ENCODE peak calls at places on chromosomes 7 and 10, in six cellular contexts. One of them, this sample, is unnamed.

GRCh38 chr7:102009628-102010027 is 192.2 kb downstream of the CUX1 start:
- DNase-seq in astrocyte of the cerebellum: no peak
- DNase-seq in gastrocnemius medialis: no peak
- DNase-seq in AG09309: no peak
- DNase-seq in adrenal gland: no peak
- DNase-seq in ovary: no peak
- DNase-seq in this sample: peak

GRCh38 chr10:46539596-46540411 is 16.7 kb downstream of the GPRIN2 start:
- DNase-seq in astrocyte of the cerebellum: peak
- DNase-seq in gastrocnemius medialis: no peak
- DNase-seq in AG09309: no peak
- DNase-seq in adrenal gland: no peak
- DNase-seq in ovary: no peak
- DNase-seq in this sample: no peak

GRCh38 chr10:132623996-132624846 is 86.6 kb downstream of the INPP5A start:
- DNase-seq in astrocyte of the cerebellum: no peak
- DNase-seq in gastrocnemius medialis: no peak
- DNase-seq in AG09309: no peak
- DNase-seq in adrenal gland: peak
- DNase-seq in ovary: no peak
- DNase-seq in this sample: no peak

GRCh38 chr10:76946268-76946667 is 691.3 kb downstream of the KCNMA1 start:
- DNase-seq in astrocyte of the cerebellum: no peak
- DNase-seq in gastrocnemius medialis: no peak
- DNase-seq in AG09309: peak
- DNase-seq in adrenal gland: no peak
- DNase-seq in ovary: no peak
- DNase-seq in this sample: no peak

GRCh38 chr10:79407811-79408795 is 37.3 kb downstream of the ZCCHC24 start:
- DNase-seq in astrocyte of the cerebellum: peak
- DNase-seq in gastrocnemius medialis: no peak
- DNase-seq in AG09309: no peak
- DNase-seq in adrenal gland: no peak
- DNase-seq in ovary: peak
- DNase-seq in this sample: peak

GRCh38 chr7:117750612-117751563 is 122.4 kb downstream of the CTTNBP2 start:
- DNase-seq in astrocyte of the cerebellum: peak
- DNase-seq in gastrocnemius medialis: no peak
- DNase-seq in AG09309: no peak
- DNase-seq in adrenal gland: no peak
- DNase-seq in ovary: no peak
- DNase-seq in this sample: no peak

GRCh38 chr10:110821508-110821907 is 50.2 kb upstream of the PDCD4 start:
- DNase-seq in astrocyte of the cerebellum: no peak
- DNase-seq in gastrocnemius medialis: peak
- DNase-seq in AG09309: no peak
- DNase-seq in adrenal gland: no peak
- DNase-seq in ovary: peak
- DNase-seq in this sample: no peak

GRCh38 chr10:112383325-112383724 is 9.4 kb downstream of the ACSL5 start:
- DNase-seq in astrocyte of the cerebellum: peak
- DNase-seq in gastrocnemius medialis: no peak
- DNase-seq in AG09309: no peak
- DNase-seq in adrenal gland: peak
- DNase-seq in ovary: peak
- DNase-seq in this sample: no peak

GRCh38 chr7:40306596-40306995 is 171.8 kb downstream of the SUGCT start:
- DNase-seq in astrocyte of the cerebellum: no peak
- DNase-seq in gastrocnemius medialis: no peak
- DNase-seq in AG09309: no peak
- DNase-seq in adrenal gland: no peak
- DNase-seq in ovary: no peak
- DNase-seq in this sample: no peak

GRCh38 chr7:117322741-117323584 is at the start of gene WNT2:
- DNase-seq in astrocyte of the cerebellum: no peak
- DNase-seq in gastrocnemius medialis: no peak
- DNase-seq in AG09309: no peak
- DNase-seq in adrenal gland: no peak
- DNase-seq in ovary: no peak
- DNase-seq in this sample: no peak

GRCh38 chr7:138208010-138208634 is 131.9 kb downstream of the AKR1D1 start:
- DNase-seq in astrocyte of the cerebellum: no peak
- DNase-seq in gastrocnemius medialis: no peak
- DNase-seq in AG09309: no peak
- DNase-seq in adrenal gland: no peak
- DNase-seq in ovary: no peak
- DNase-seq in this sample: no peak

GRCh38 chr7:24911213-24911603 is 68.8 kb downstream of the OSBPL3 start:
- DNase-seq in astrocyte of the cerebellum: no peak
- DNase-seq in gastrocnemius medialis: no peak
- DNase-seq in AG09309: no peak
- DNase-seq in adrenal gland: no peak
- DNase-seq in ovary: no peak
- DNase-seq in this sample: no peak

GRCh38 chr10:78165617-78166016 is 132.0 kb downstream of the RPS24 start:
- DNase-seq in astrocyte of the cerebellum: no peak
- DNase-seq in gastrocnemius medialis: no peak
- DNase-seq in AG09309: no peak
- DNase-seq in adrenal gland: no peak
- DNase-seq in ovary: no peak
- DNase-seq in this sample: no peak

GRCh38 chr10:52950578-52950977 is 178.0 kb upstream of the MBL2 start:
- DNase-seq in astrocyte of the cerebellum: no peak
- DNase-seq in gastrocnemius medialis: no peak
- DNase-seq in AG09309: no peak
- DNase-seq in adrenal gland: no peak
- DNase-seq in ovary: no peak
- DNase-seq in this sample: no peak

GRCh38 chr10:52952391-52953079 is 180.0 kb upstream of the MBL2 start:
- DNase-seq in astrocyte of the cerebellum: no peak
- DNase-seq in gastrocnemius medialis: no peak
- DNase-seq in AG09309: no peak
- DNase-seq in adrenal gland: no peak
- DNase-seq in ovary: no peak
- DNase-seq in this sample: peak

GRCh38 chr10:52954407-52954806 is 181.8 kb upstream of the MBL2 start:
- DNase-seq in astrocyte of the cerebellum: no peak
- DNase-seq in gastrocnemius medialis: no peak
- DNase-seq in AG09309: no peak
- DNase-seq in adrenal gland: no peak
- DNase-seq in ovary: no peak
- DNase-seq in this sample: no peak

GRCh38 chr10:52951819-52952218 is 179.2 kb upstream of the MBL2 start:
- DNase-seq in astrocyte of the cerebellum: no peak
- DNase-seq in gastrocnemius medialis: no peak
- DNase-seq in AG09309: no peak
- DNase-seq in adrenal gland: peak
- DNase-seq in ovary: peak
- DNase-seq in this sample: peak

DNA sequence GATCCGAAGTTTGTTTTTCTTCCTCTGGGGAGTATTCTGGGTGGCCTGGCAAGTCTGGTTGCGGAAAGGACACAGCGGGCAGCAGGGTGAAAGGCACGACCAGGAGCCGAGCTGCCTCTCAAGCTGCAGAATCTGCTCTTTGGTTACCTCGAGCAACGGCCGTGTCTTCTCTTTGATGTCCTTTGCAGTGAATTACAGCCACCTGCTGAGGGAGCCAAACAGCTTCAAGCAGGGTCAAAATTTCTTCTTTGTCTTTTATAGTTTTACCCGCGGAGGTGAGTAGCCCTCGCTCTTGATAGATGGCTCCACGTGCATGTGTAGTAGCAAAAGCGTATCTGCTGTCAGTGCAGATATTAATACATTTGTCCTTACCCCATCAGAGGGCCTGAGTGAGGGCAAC is 177.3 kb upstream of the MBL2 start:
- DNase-seq in astrocyte of the cerebellum: no peak
- DNase-seq in gastrocnemius medialis: no peak
- DNase-seq in AG09309: no peak
- DNase-seq in adrenal gland: no peak
- DNase-seq in ovary: no peak
- DNase-seq in this sample: no peak
- TF ChIP-seq CTCF in astrocyte of the cerebellum: no peak
- TF ChIP-seq CTCF in gastrocnemius medialis: no peak
- TF ChIP-seq CTCF in AG09309: no peak
- TF ChIP-seq CTCF in adrenal gland: no peak
- TF ChIP-seq CTCF in ovary: no peak
- TF ChIP-seq CTCF in this sample: no peak

GRCh38 chr7:99104631-99105030 is 39.3 kb downstream of the SMURF1 start:
- DNase-seq in astrocyte of the cerebellum: no peak
- DNase-seq in gastrocnemius medialis: no peak
- DNase-seq in AG09309: no peak
- DNase-seq in adrenal gland: no peak
- DNase-seq in ovary: no peak
- DNase-seq in this sample: no peak

GRCh38 chr7:99102361-99102760 is 41.5 kb downstream of the SMURF1 start:
- DNase-seq in astrocyte of the cerebellum: no peak
- DNase-seq in gastrocnemius medialis: no peak
- DNase-seq in AG09309: no peak
- DNase-seq in adrenal gland: no peak
- DNase-seq in ovary: no peak
- DNase-seq in this sample: no peak

GRCh38 chr7:99106411-99106810 is 37.5 kb downstream of the SMURF1 start:
- DNase-seq in astrocyte of the cerebellum: no peak
- DNase-seq in gastrocnemius medialis: no peak
- DNase-seq in AG09309: no peak
- DNase-seq in adrenal gland: no peak
- DNase-seq in ovary: no peak
- DNase-seq in this sample: no peak

GRCh38 chr7:99105756-99106155 is 38.2 kb downstream of the SMURF1 start:
- DNase-seq in astrocyte of the cerebellum: no peak
- DNase-seq in gastrocnemius medialis: no peak
- DNase-seq in AG09309: no peak
- DNase-seq in adrenal gland: no peak
- DNase-seq in ovary: no peak
- DNase-seq in this sample: no peak

DNA sequence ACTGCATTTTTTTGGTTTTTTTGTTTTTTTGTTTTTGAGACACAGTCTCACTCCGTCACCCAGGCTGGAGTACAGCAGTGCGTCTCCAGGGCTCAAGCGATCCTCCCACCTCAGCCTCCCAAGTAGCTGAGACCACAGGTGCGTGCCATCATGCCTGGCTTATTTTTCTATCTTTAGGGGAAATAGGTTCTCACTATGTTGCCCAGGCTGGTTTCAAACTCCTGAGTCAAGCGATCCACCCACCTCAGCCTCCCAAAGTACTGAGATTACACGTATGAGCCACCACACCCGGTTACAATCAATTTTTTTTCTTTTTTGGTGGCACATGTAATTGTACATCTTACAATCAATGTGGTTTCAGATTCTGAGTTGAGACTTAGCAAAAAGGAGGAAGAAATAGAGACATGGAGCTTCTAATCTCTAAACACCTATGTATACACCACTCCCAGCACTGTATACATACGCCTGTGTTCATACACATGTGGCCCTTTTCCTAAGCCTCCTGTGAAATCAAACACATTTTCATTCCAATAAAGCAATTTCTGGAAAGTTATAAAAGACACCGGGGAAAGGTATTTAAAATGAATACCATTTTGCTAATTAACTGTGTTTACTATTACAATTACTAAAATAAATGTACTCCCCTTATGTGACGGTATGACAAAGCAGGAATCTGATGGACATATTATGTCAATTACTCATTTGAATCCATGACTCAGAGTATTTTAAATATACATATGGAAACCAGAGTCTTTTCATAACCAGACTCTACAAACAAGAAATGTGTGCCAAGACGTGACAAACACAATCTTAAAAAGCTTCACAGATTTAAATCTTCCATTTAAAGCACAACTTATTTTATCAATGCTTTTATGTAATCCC is 40.9 kb downstream of the SMURF1 start:
- DNase-seq in astrocyte of the cerebellum: no peak
- DNase-seq in gastrocnemius medialis: no peak
- DNase-seq in AG09309: no peak
- DNase-seq in adrenal gland: no peak
- DNase-seq in ovary: no peak
- DNase-seq in this sample: no peak
- H3K4me3 ChIP-seq in astrocyte of the cerebellum: no peak
- H3K4me3 ChIP-seq in gastrocnemius medialis: no peak
- H3K4me3 ChIP-seq in AG09309: no peak
- H3K4me3 ChIP-seq in adrenal gland: no peak
- H3K4me3 ChIP-seq in ovary: no peak
- H3K4me3 ChIP-seq in this sample: no peak

GRCh38 chr10:104138131-104138530 is 16.2 kb downstream of the SFR1 start:
- DNase-seq in astrocyte of the cerebellum: no peak
- DNase-seq in gastrocnemius medialis: no peak
- DNase-seq in AG09309: no peak
- DNase-seq in adrenal gland: no peak
- DNase-seq in ovary: no peak
- DNase-seq in this sample: no peak

GRCh38 chr10:104142081-104142480 is 20.1 kb downstream of the SFR1 start:
- DNase-seq in astrocyte of the cerebellum: no peak
- DNase-seq in gastrocnemius medialis: no peak
- DNase-seq in AG09309: no peak
- DNase-seq in adrenal gland: no peak
- DNase-seq in ovary: no peak
- DNase-seq in this sample: no peak

GRCh38 chr10:104143829-104144228 is 21.9 kb downstream of the SFR1 start:
- DNase-seq in astrocyte of the cerebellum: no peak
- DNase-seq in gastrocnemius medialis: no peak
- DNase-seq in AG09309: no peak
- DNase-seq in adrenal gland: no peak
- DNase-seq in ovary: no peak
- DNase-seq in this sample: no peak

GRCh38 chr10:104139221-104139620 is 17.2 kb downstream of the SFR1 start:
- DNase-seq in astrocyte of the cerebellum: no peak
- DNase-seq in gastrocnemius medialis: no peak
- DNase-seq in AG09309: no peak
- DNase-seq in adrenal gland: no peak
- DNase-seq in ovary: no peak
- DNase-seq in this sample: no peak
- TF ChIP-seq CTCF in astrocyte of the cerebellum: peak
- TF ChIP-seq CTCF in gastrocnemius medialis: no peak
- TF ChIP-seq CTCF in AG09309: peak
- TF ChIP-seq CTCF in adrenal gland: no peak
- TF ChIP-seq CTCF in ovary: no peak
- TF ChIP-seq CTCF in this sample: no peak

GRCh38 chr7:137146012-137146455 is 197.5 kb downstream of the PTN start:
- DNase-seq in astrocyte of the cerebellum: peak
- DNase-seq in gastrocnemius medialis: no peak
- DNase-seq in AG09309: peak
- DNase-seq in adrenal gland: no peak
- DNase-seq in ovary: no peak
- DNase-seq in this sample: no peak

GRCh38 chr7:137151056-137151731 is 192.3 kb downstream of the PTN start:
- DNase-seq in astrocyte of the cerebellum: no peak
- DNase-seq in gastrocnemius medialis: no peak
- DNase-seq in AG09309: no peak
- DNase-seq in adrenal gland: no peak
- DNase-seq in ovary: no peak
- DNase-seq in this sample: no peak

GRCh38 chr7:137142376-137142775 is 201.2 kb downstream of the PTN start:
- DNase-seq in astrocyte of the cerebellum: no peak
- DNase-seq in gastrocnemius medialis: no peak
- DNase-seq in AG09309: no peak
- DNase-seq in adrenal gland: no peak
- DNase-seq in ovary: no peak
- DNase-seq in this sample: no peak

GRCh38 chr7:137146996-137147720 is 196.4 kb downstream of the PTN start:
- DNase-seq in astrocyte of the cerebellum: no peak
- DNase-seq in gastrocnemius medialis: no peak
- DNase-seq in AG09309: no peak
- DNase-seq in adrenal gland: no peak
- DNase-seq in ovary: no peak
- DNase-seq in this sample: no peak

GRCh38 chr7:137146552-137146961 is 197.0 kb downstream of the PTN start:
- DNase-seq in astrocyte of the cerebellum: peak
- DNase-seq in gastrocnemius medialis: no peak
- DNase-seq in AG09309: peak
- DNase-seq in adrenal gland: no peak
- DNase-seq in ovary: no peak
- DNase-seq in this sample: no peak
- H3K4me3 ChIP-seq in astrocyte of the cerebellum: no peak
- H3K4me3 ChIP-seq in gastrocnemius medialis: no peak
- H3K4me3 ChIP-seq in AG09309: no peak
- H3K4me3 ChIP-seq in adrenal gland: no peak
- H3K4me3 ChIP-seq in ovary: no peak
- H3K4me3 ChIP-seq in this sample: no peak

This sample was measured in thyroid gland.